ENCODE peak calls at places on chromosomes 12 and 14, in six cellular contexts. One of them, this sample, is unnamed.

GRCh38 chr14:94689218-94689984 is 77.2 kb downstream of the SERPINA3 start:
- DNase-seq in effector CD4-positive, alpha-beta T cell: no peak
- DNase-seq in cardiac fibroblast: peak; percentile 55
- DNase-seq in NAMALWA: peak; percentile 61
- DNase-seq in NCI-H446 treated with DMSO at 0.1 percent for 48 hours: no peak
- DNase-seq in foreskin fibroblast: peak; percentile 75
- DNase-seq in this sample: peak; percentile 17

GRCh38 chr12:124399622-124400021 is 104.7 kb downstream of the RFLNA start:
- DNase-seq in foreskin fibroblast: peak; percentile 58
- DNase-seq in cardiac fibroblast: peak; percentile 40
- DNase-seq in NCI-H446 treated with DMSO at 0.1 percent for 48 hours: no peak
- DNase-seq in effector CD4-positive, alpha-beta T cell: no peak
- DNase-seq in NAMALWA: peak; percentile 58
- DNase-seq in this sample: peak; percentile 15

GRCh38 chr12:13342971-13343370 is 146.4 kb downstream of the EMP1 start:
- DNase-seq in NAMALWA: no peak
- DNase-seq in effector CD4-positive, alpha-beta T cell: no peak
- DNase-seq in cardiac fibroblast: peak; percentile 76
- DNase-seq in foreskin fibroblast: peak; percentile 8
- DNase-seq in NCI-H446 treated with DMSO at 0.1 percent for 48 hours: no peak
- DNase-seq in this sample: no peak

GRCh38 chr14:74531467-74531866 is 37.9 kb downstream of the ISCA2 start:
- DNase-seq in NCI-H446 treated with DMSO at 0.1 percent for 48 hours: no peak
- DNase-seq in foreskin fibroblast: peak; percentile 61
- DNase-seq in cardiac fibroblast: peak; percentile 54
- DNase-seq in NAMALWA: no peak
- DNase-seq in effector CD4-positive, alpha-beta T cell: no peak
- DNase-seq in this sample: no peak

GRCh38 chr12:40646456-40646855 is 45.8 kb upstream of the CNTN1 start:
- DNase-seq in NCI-H446 treated with DMSO at 0.1 percent for 48 hours: no peak
- DNase-seq in effector CD4-positive, alpha-beta T cell: no peak
- DNase-seq in foreskin fibroblast: no peak
- DNase-seq in NAMALWA: no peak
- DNase-seq in cardiac fibroblast: no peak
- DNase-seq in this sample: no peak

GRCh38 chr12:53213348-53213747 is 6.3 kb upstream of the ITGB7 start:
- DNase-seq in foreskin fibroblast: peak; percentile 89
- DNase-seq in effector CD4-positive, alpha-beta T cell: peak; percentile 80
- DNase-seq in cardiac fibroblast: peak; percentile 80
- DNase-seq in NAMALWA: peak; percentile 82
- DNase-seq in NCI-H446 treated with DMSO at 0.1 percent for 48 hours: peak; percentile 14
- DNase-seq in this sample: peak; percentile 84

GRCh38 chr12:75939016-75939642 is 92.4 kb downstream of the PHLDA1 start:
- DNase-seq in NCI-H446 treated with DMSO at 0.1 percent for 48 hours: no peak
- DNase-seq in effector CD4-positive, alpha-beta T cell: no peak
- DNase-seq in NAMALWA: no peak
- DNase-seq in cardiac fibroblast: no peak
- DNase-seq in foreskin fibroblast: no peak
- DNase-seq in this sample: no peak

GRCh38 chr14:75690010-75690409 is 29.0 kb downstream of the TTLL5 start:
- DNase-seq in NAMALWA: no peak
- DNase-seq in cardiac fibroblast: peak; percentile 37
- DNase-seq in foreskin fibroblast: no peak
- DNase-seq in NCI-H446 treated with DMSO at 0.1 percent for 48 hours: no peak
- DNase-seq in effector CD4-positive, alpha-beta T cell: no peak
- DNase-seq in this sample: no peak

GRCh38 chr14:101374373-101375338 is 186.6 kb upstream of the DIO3 start:
- DNase-seq in effector CD4-positive, alpha-beta T cell: no peak
- DNase-seq in cardiac fibroblast: no peak
- DNase-seq in NAMALWA: no peak
- DNase-seq in NCI-H446 treated with DMSO at 0.1 percent for 48 hours: no peak
- DNase-seq in foreskin fibroblast: no peak
- DNase-seq in this sample: no peak

GRCh38 chr12:124883263-124883876 is 19.7 kb upstream of the SCARB1 start:
- DNase-seq in foreskin fibroblast: no peak
- DNase-seq in effector CD4-positive, alpha-beta T cell: no peak
- DNase-seq in NAMALWA: peak; percentile 48
- DNase-seq in NCI-H446 treated with DMSO at 0.1 percent for 48 hours: no peak
- DNase-seq in cardiac fibroblast: peak; percentile 35
- DNase-seq in this sample: no peak

GRCh38 chr12:97082029-97082428 is 175.0 kb downstream of the NEDD1 start:
- DNase-seq in NAMALWA: no peak
- DNase-seq in foreskin fibroblast: no peak
- DNase-seq in effector CD4-positive, alpha-beta T cell: no peak
- DNase-seq in NCI-H446 treated with DMSO at 0.1 percent for 48 hours: no peak
- DNase-seq in cardiac fibroblast: no peak
- DNase-seq in this sample: no peak

GRCh38 chr12:84355561-84355960 is 557.0 kb downstream of the SLC6A15 start:
- DNase-seq in cardiac fibroblast: no peak
- DNase-seq in NCI-H446 treated with DMSO at 0.1 percent for 48 hours: no peak
- DNase-seq in effector CD4-positive, alpha-beta T cell: no peak
- DNase-seq in foreskin fibroblast: no peak
- DNase-seq in NAMALWA: no peak
- DNase-seq in this sample: no peak

GRCh38 chr14:73467800-73468199 is 9.5 kb upstream of the NUMB start:
- DNase-seq in cardiac fibroblast: peak; percentile 38
- DNase-seq in NAMALWA: no peak
- DNase-seq in foreskin fibroblast: peak; percentile 37
- DNase-seq in effector CD4-positive, alpha-beta T cell: no peak
- DNase-seq in NCI-H446 treated with DMSO at 0.1 percent for 48 hours: no peak
- DNase-seq in this sample: no peak

GRCh38 chr12:52010692-52011601 is 4.2 kb downstream of the TAMALIN start:
- DNase-seq in cardiac fibroblast: no peak
- DNase-seq in foreskin fibroblast: no peak
- DNase-seq in effector CD4-positive, alpha-beta T cell: no peak
- DNase-seq in NCI-H446 treated with DMSO at 0.1 percent for 48 hours: no peak
- DNase-seq in NAMALWA: no peak
- DNase-seq in this sample: no peak

GRCh38 chr14:35401422-35401729 is 3.2 kb downstream of the NFKBIA start:
- DNase-seq in cardiac fibroblast: no peak
- DNase-seq in NAMALWA: no peak
- DNase-seq in foreskin fibroblast: no peak
- DNase-seq in NCI-H446 treated with DMSO at 0.1 percent for 48 hours: no peak
- DNase-seq in effector CD4-positive, alpha-beta T cell: no peak
- DNase-seq in this sample: no peak

GRCh38 chr14:74085828-74086227 is 1.1 kb downstream of the LIN52 start:
- DNase-seq in foreskin fibroblast: no peak
- DNase-seq in NCI-H446 treated with DMSO at 0.1 percent for 48 hours: no peak
- DNase-seq in cardiac fibroblast: no peak
- DNase-seq in NAMALWA: peak; percentile 35
- DNase-seq in effector CD4-positive, alpha-beta T cell: no peak
- DNase-seq in this sample: no peak

GRCh38 chr12:1620093-1620492 is 8.9 kb upstream of the WNT5B start:
- DNase-seq in NAMALWA: no peak
- DNase-seq in effector CD4-positive, alpha-beta T cell: no peak
- DNase-seq in foreskin fibroblast: no peak
- DNase-seq in cardiac fibroblast: no peak
- DNase-seq in NCI-H446 treated with DMSO at 0.1 percent for 48 hours: no peak
- DNase-seq in this sample: no peak

GRCh38 chr12:30047499-30048262 is 263.9 kb upstream of the TMTC1 start:
- DNase-seq in cardiac fibroblast: peak; percentile 86
- DNase-seq in foreskin fibroblast: peak; percentile 83
- DNase-seq in effector CD4-positive, alpha-beta T cell: no peak
- DNase-seq in NCI-H446 treated with DMSO at 0.1 percent for 48 hours: no peak
- DNase-seq in NAMALWA: no peak
- DNase-seq in this sample: no peak

GRCh38 chr12:126384029-126384564 is 1318.9 kb downstream of the AACS start:
- DNase-seq in foreskin fibroblast: no peak
- DNase-seq in cardiac fibroblast: no peak
- DNase-seq in effector CD4-positive, alpha-beta T cell: no peak
- DNase-seq in NAMALWA: no peak
- DNase-seq in NCI-H446 treated with DMSO at 0.1 percent for 48 hours: no peak
- DNase-seq in this sample: no peak